ENCODE peak calls at places on chromosome 17, in five cellular contexts. V, N, T, X and O are unnamed samples.
A peak's percentile ranks its signal among the peaks of the same experiment; 100 is the strongest.

GRCh38 chr17:75891022-75891604 is 5.6 kb downstream of the TRIM65 start:
- DNase-seq in V (no peak), N (no peak), T (no peak), X (no peak), O (no peak)

GRCh38 chr17:56230660-56231059 is 77.4 kb downstream of the ANKFN1 start:
- DNase-seq in V (no peak), N (no peak), T (no peak), X (no peak), O (no peak)

GRCh38 chr17:63751806-63752205 is 10.2 kb upstream of the STRADA start:
- DNase-seq in V (no peak), N (no peak), T (no peak), X (no peak), O (no peak)

GRCh38 chr17:35083071-35083470 is 19.6 kb upstream of the RFFL start:
- DNase-seq in V (no peak), N (no peak), T (no peak), X (no peak), O (no peak)

GRCh38 chr17:18854956-18855355 is 3.0 kb upstream of the PRPSAP2 start:
- DNase-seq in V (no peak), N (no peak), T (no peak), X (no peak), O (no peak)

GRCh38 chr17:77019955-77020379 is 120.8 kb upstream of the SEC14L1 start:
- DNase-seq in V (no peak), N (no peak), T (no peak), X (no peak), O (no peak)

GRCh38 chr17:47275245-47275984 is 21.8 kb downstream of the ITGB3 start:
- DNase-seq in V (peak; percentile 75), N (peak; percentile 50), T (peak; percentile 84), X (peak; percentile 93), O (peak; percentile 58)

GRCh38 chr17:57772774-57773173 is 27.7 kb upstream of the CCDC182 start:
- DNase-seq in V (no peak), N (no peak), T (no peak), X (no peak), O (no peak)

GRCh38 chr17:61574542-61575351 is 16.3 kb downstream of the NACA2 start:
- DNase-seq in V (peak; percentile 38), N (peak; percentile 18), T (peak; percentile 65), X (no peak), O (peak; percentile 51)

GRCh38 chr17:77471984-77472836 is 331.4 kb downstream of the SEC14L1 start:
- DNase-seq in V (no peak), N (no peak), T (peak; percentile 64), X (peak; percentile 85), O (peak; percentile 76)

GRCh38 chr17:1557355-1558095 is 5.1 kb downstream of the PITPNA start:
- DNase-seq in V (peak; percentile 80), N (peak; percentile 44), T (peak; percentile 37), X (no peak), O (no peak)
- TF ChIP-seq CTCF in V (no peak), N (no peak), T (no peak), X (no peak), O (no peak)

DNA sequence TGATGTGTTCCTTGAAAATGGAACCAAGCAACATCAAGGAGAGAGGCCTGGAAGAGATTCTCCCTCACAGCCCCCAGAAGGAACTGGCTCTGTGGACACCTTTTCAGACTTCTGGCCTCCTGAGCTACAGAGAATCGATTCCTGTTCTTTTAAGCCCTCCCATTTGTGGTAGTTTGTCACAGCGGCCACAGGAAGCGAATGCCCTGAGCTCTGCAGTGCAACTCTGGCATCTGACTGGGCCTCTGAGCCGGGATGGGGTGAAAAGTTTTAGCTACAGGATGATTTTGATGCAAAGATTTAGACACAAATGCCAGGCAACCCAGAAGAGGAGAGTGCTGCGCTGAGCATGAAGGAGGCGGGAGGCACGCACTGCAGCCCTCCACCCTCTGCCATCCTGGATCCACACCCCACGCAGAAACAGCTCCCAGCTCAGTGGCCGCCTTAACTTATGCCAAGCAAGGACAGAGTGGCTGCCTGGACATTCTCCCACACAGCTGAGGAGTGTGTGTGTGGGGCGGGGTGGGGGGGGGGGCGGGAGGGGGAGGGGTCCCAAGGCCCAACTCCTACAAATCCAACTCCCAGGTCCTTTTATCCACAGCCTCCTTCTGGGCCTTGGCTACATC is 2.2 kb downstream of the TIMP2 start:
- DNase-seq in V (no peak), N (no peak), T (no peak), X (peak; percentile 68), O (no peak)
- H3K27ac ChIP-seq in V (peak overlapping the region; percentile 74), N (no peak overlapping the region), T (peak overlapping the region; percentile 65), X (peak overlapping the region; percentile 57), O (peak overlapping the region; percentile 96)

GRCh38 chr17:66799839-66800537 is 34.9 kb upstream of the CACNG5 start:
- DNase-seq in V (no peak), N (no peak), T (no peak), X (peak; percentile 25), O (no peak)
- TF ChIP-seq CTCF in V (no peak), N (no peak), T (no peak), X (no peak), O (no peak)

DNA sequence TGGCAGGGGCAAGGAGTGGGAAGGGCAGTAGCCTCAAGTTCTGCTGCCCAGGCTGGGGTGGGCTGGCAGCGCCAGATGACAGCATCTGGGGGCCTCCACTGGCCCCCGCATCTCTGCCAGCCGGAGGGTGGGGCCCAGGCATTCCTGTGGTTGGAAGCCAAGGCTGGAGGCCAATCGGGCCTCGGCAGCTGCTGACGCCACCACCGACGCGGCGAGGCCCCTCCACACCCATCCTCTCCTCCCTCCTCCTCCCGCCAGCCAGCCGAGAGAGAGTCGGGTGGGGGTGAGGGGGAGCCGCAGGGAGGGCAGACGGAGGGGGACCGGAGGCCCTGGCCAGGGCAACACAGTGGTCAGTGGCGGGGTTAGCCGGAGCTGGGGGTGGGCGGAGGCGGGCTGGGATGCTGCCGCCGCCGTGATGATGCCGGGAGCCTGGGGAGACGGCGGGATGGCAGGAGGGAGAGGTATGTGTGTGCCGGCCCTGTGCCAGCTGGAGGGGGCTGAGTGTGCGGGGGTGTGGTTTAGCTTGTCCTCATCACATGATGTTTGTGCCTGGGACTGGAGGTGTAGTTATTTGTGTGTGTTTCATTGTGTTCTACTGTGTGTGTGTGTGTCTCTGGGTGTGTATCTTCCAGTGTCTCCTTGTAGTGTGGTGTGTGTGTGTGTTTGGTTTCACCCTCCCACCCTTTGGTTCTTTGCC is 36.6 kb downstream of the ARHGAP23 start:
- DNase-seq in V (peak; percentile 54), N (peak; percentile 86), T (peak; percentile 94), X (peak; percentile 94), O (peak; percentile 88)
- H3K27ac ChIP-seq in V (peak overlapping the region; percentile 57), N (peak overlapping the region; percentile 89), T (peak overlapping the region; percentile 97), X (peak overlapping the region; percentile 88), O (peak overlapping the region; percentile 93)

DNA sequence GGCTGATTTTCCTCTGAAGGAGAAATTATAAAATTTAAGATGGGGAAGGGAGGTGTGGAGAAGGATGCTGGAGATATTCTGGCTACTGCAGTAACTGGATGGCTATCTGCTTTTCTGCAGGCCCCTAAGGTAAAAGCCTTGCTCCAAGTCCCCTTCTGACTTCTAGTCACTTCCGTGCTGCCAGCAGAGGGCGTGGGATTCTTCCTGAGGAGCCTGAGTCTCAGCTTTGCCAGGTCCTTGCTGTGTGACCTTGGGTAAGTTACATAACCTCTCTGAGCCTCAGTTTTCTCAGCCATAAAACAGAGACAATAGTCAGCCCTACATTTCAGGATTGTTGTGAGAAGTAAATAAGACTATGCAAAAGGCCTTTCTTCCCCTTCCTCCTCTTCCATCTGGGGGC is 24.3 kb upstream of the TMEM220 start:
- DNase-seq in V (peak; percentile 67), N (peak; percentile 6), T (peak; percentile 11), X (no peak), O (no peak)
- TF ChIP-seq CTCF in V (no peak), N (peak; percentile 59), T (peak; percentile 30), X (no peak), O (peak; percentile 24)